ENCODE peak calls at places on chromosome 6, in eight cellular contexts. X is K562, J is lung, Q is osteocyte, N is upper lobe of left lung, A is pancreas, G is upper lobe of right lung, P is PC-3. R is an unnamed sample.

GRCh38 chr6:15533379-15534044 is 129.3 kb downstream of the DTNBP1 start:
- DNase-seq in X (no peak), J (peak; percentile 22), Q (peak; percentile 68), N (no peak), A (no peak), G (no peak), P (no peak), R (no peak)

GRCh38 chr6:119742188-119742803 is 392.7 kb upstream of the MAN1A1 start:
- DNase-seq in X (peak; percentile 56), J (peak; percentile 34), Q (no peak), N (peak; percentile 44), A (peak; percentile 56), G (peak; percentile 74), P (peak; percentile 72), R (peak; percentile 78)

GRCh38 chr6:47319382-47319781 is 9.7 kb upstream of the TNFRSF21 start:
- DNase-seq in X (no peak), J (no peak), Q (no peak), N (no peak), A (no peak), G (no peak), P (no peak), R (no peak)

GRCh38 chr6:100460650-100461204 is 4.0 kb downstream of the SIM1 start:
- DNase-seq in X (peak; percentile 42), J (no peak), Q (no peak), N (no peak), A (no peak), G (no peak), P (no peak), R (peak; percentile 64)

GRCh38 chr6:84172080-84172479 is 55.4 kb downstream of the CEP162 start:
- DNase-seq in X (no peak), J (no peak), Q (no peak), N (no peak), A (no peak), G (no peak), P (no peak), R (no peak)

GRCh38 chr6:24522090-24522820 is 27.5 kb downstream of the ALDH5A1 start:
- DNase-seq in X (no peak), J (no peak), Q (peak; percentile 34), N (no peak), A (no peak), G (no peak), P (no peak), R (no peak)

GRCh38 chr6:142845624-142846458 is 99.1 kb downstream of the HIVEP2 start:
- DNase-seq in X (no peak), J (peak; percentile 81), Q (peak; percentile 96), N (peak; percentile 76), A (peak; percentile 73), G (peak; percentile 90), P (peak; percentile 80), R (peak; percentile 71)

GRCh38 chr6:1062786-1063545 is 248.9 kb upstream of the FOXQ1 start:
- DNase-seq in X (no peak), J (no peak), Q (no peak), N (no peak), A (no peak), G (no peak), P (no peak), R (no peak)

GRCh38 chr6:156697224-156697623 is 80.0 kb upstream of the ARID1B start:
- DNase-seq in X (no peak), J (no peak), Q (no peak), N (no peak), A (no peak), G (no peak), P (no peak), R (no peak)

GRCh38 chr6:39669117-39669690 is 56.0 kb downstream of the KIF6 start:
- DNase-seq in X (no peak), J (no peak), Q (no peak), N (no peak), A (no peak), G (no peak), P (no peak), R (no peak)

GRCh38 chr6:157762636-157763035 is 60.4 kb upstream of the SNX9 start:
- DNase-seq in X (peak; percentile 49), J (no peak), Q (no peak), N (no peak), A (no peak), G (no peak), P (no peak), R (no peak)

GRCh38 chr6:133854167-133854632 is 34.7 kb upstream of the TCF21 start:
- DNase-seq in X (no peak), J (no peak), Q (no peak), N (no peak), A (no peak), G (no peak), P (no peak), R (no peak)

GRCh38 chr6:118468682-118469465 is 79.2 kb upstream of the PLN start:
- DNase-seq in X (no peak), J (no peak), Q (no peak), N (no peak), A (no peak), G (no peak), P (peak; percentile 85), R (no peak)

GRCh38 chr6:11814819-11815218 is 36.2 kb upstream of the ADTRP start:
- DNase-seq in X (no peak), J (no peak), Q (no peak), N (no peak), A (no peak), G (no peak), P (no peak), R (no peak)

GRCh38 chr6:169905041-169905807 is 153.8 kb downstream of the ERMARD start:
- DNase-seq in X (no peak), J (peak; percentile 37), Q (no peak), N (no peak), A (peak; percentile 76), G (no peak), P (peak; percentile 48), R (no peak)

GRCh38 chr6:322940-323729 is 30.8 kb downstream of the DUSP22 start:
- DNase-seq in X (no peak), J (no peak), Q (no peak), N (no peak), A (no peak), G (peak; percentile 60), P (no peak), R (no peak)

GRCh38 chr6:5851261-5851757 is 155.4 kb downstream of the NRN1 start:
- DNase-seq in X (peak; percentile 62), J (peak; percentile 70), Q (no peak), N (peak; percentile 78), A (peak; percentile 40), G (peak; percentile 87), P (no peak), R (peak; percentile 68)

GRCh38 chr6:77430506-77430905 is 32.8 kb downstream of the HTR1B start:
- DNase-seq in X (no peak), J (no peak), Q (no peak), N (no peak), A (no peak), G (no peak), P (no peak), R (no peak)

GRCh38 chr6:37102299-37103168 is 67.4 kb upstream of the PIM1 start:
- DNase-seq in X (peak; percentile 81), J (peak; percentile 85), Q (peak; percentile 96), N (peak; percentile 84), A (peak; percentile 84), G (peak; percentile 91), P (peak; percentile 82), R (peak; percentile 76)
- TF ChIP-seq CTCF in X (no peak), J (no peak), Q (no peak), N (peak; percentile 21), A (no peak), G (no peak), P (no peak), R (no peak)

DNA sequence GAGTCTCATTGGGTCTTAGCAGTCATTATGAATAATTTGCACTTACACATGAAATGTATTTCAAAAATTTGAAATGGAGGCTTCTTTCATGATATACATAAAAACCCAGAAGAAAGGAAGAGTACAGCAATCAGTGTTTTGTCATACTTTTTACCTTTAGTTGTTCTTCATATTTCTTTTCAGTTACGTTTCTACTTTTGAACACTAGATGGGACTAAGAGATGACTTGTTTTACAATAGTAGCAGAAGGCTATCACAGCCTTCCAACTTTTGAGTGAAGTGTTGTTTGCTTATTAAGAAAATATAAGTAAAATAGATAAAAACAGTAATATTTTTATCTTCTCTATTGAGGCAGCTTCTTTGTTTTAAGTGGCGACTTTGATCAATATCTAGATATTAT is 58.1 kb downstream of the L3MBTL3 start:
- DNase-seq in X (no peak), J (no peak), Q (no peak), N (no peak), A (no peak), G (no peak), P (peak; percentile 8), R (no peak)
- TF ChIP-seq CTCF in X (no peak), J (no peak), Q (peak; percentile 34), N (no peak), A (no peak), G (no peak), P (peak; percentile 28), R (no peak)

GRCh38 chr6:125791151-125791819 is 525 bp downstream of the NCOA7 start:
- DNase-seq in X (peak; percentile 59), J (no peak), Q (no peak), N (peak; percentile 68), A (peak; percentile 43), G (no peak), P (peak; percentile 51), R (no peak)
- TF ChIP-seq CTCF in X (peak; percentile 68), J (peak; percentile 22), Q (peak; percentile 71), N (peak; percentile 32), A (no peak), G (peak; percentile 60), P (peak; percentile 62), R (no peak)

GRCh38 chr6:7138921-7139358 is 31.2 kb downstream of the RREB1 start:
- DNase-seq in X (no peak), J (peak; percentile 52), Q (peak; percentile 34), N (no peak), A (peak; percentile 81), G (no peak), P (peak; percentile 83), R (peak; percentile 14)

GRCh38 chr6:7143161-7143974 is 35.6 kb downstream of the RREB1 start:
- DNase-seq in X (peak; percentile 60), J (no peak), Q (peak; percentile 19), N (no peak), A (peak; percentile 22), G (no peak), P (no peak), R (no peak)

GRCh38 chr6:7142228-7142801 is 34.6 kb downstream of the RREB1 start:
- DNase-seq in X (no peak), J (no peak), Q (peak; percentile 66), N (no peak), A (no peak), G (no peak), P (no peak), R (no peak)

GRCh38 chr6:7139835-7140470 is 32.2 kb downstream of the RREB1 start:
- DNase-seq in X (no peak), J (no peak), Q (peak; percentile 3), N (no peak), A (peak; percentile 23), G (no peak), P (no peak), R (no peak)

DNA sequence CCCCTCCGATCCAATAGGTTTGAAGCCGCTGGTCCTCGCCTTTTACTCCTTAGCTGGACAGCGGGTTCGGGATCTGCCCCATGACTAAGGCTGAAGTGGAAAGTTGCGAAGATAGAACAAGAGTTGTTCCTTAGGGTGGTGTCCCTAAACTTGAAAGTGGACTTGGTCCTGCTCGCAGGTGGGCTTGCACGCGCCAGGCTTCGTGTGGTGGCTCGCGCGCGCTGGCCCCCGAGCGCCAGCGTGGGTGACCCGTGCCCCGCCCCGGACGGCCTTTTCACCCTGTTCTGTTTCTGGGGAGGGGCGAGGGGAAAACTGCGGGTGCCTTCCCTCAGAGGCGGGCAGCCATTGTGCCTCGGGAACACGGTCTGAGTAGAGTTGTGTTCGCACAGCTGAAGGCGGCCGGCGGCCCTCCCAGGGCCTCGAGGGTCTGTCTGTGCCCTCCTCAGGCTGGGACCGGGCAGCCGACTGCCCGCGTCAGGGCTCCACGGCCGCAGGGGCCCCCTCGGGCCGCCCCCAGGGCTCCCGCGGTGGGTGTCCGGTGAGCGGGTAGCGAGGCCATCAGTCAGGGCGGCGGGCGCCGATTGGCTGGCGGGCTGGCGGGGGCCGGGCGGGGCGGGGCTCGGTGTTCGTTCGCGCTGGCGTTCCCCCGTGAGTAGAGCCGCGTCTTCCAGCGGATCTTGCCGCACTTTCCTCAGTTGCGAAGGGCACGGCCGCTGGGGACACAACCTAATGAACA is 33.0 kb downstream of the RREB1 start:
- DNase-seq in X (peak; percentile 99), J (peak; percentile 89), Q (peak; percentile 95), N (peak; percentile 92), A (peak; percentile 90), G (peak; percentile 96), P (peak; percentile 68), R (peak; percentile 88)
- TF ChIP-seq CTCF in X (no peak), J (no peak), Q (no peak), N (no peak), A (no peak), G (no peak), P (no peak), R (no peak)

R was measured in endothelial cell.